ENCODE peak calls at places on chromosomes 7 and 10, in ten cellular contexts. One of them, this sample, is unnamed. For H3K4me1, the result is how much of the 10 kb centered on the place peaks cover.

GRCh38 chr7:73429218-73429617 is 4.4 kb upstream of the FZD9 start:
- DNase-seq in PC-3: no peak
- DNase-seq in Peyer's patch: no peak
- DNase-seq in PC-9: no peak
- DNase-seq in A549: no peak
- DNase-seq in ovary: no peak
- DNase-seq in gastrocnemius medialis: no peak
- DNase-seq in IMR-90: peak
- DNase-seq in right lobe of liver: no peak
- DNase-seq in right atrium auricular region: no peak
- DNase-seq in this sample: no peak

GRCh38 chr7:101628522-101628921 is 574 bp downstream of the MYL10 start:
- DNase-seq in PC-3: no peak
- DNase-seq in Peyer's patch: no peak
- DNase-seq in PC-9: no peak
- DNase-seq in A549: no peak
- DNase-seq in ovary: no peak
- DNase-seq in gastrocnemius medialis: no peak
- DNase-seq in IMR-90: no peak
- DNase-seq in right lobe of liver: no peak
- DNase-seq in right atrium auricular region: no peak
- DNase-seq in this sample: no peak

GRCh38 chr7:75943864-75944263 is 28.9 kb downstream of the POR start:
- DNase-seq in PC-3: peak
- DNase-seq in Peyer's patch: peak
- DNase-seq in PC-9: peak
- DNase-seq in A549: peak
- DNase-seq in ovary: no peak
- DNase-seq in gastrocnemius medialis: no peak
- DNase-seq in IMR-90: peak
- DNase-seq in right lobe of liver: no peak
- DNase-seq in right atrium auricular region: no peak
- DNase-seq in this sample: peak

GRCh38 chr7:30327813-30328212 is 43.4 kb downstream of the ZNRF2 start:
- DNase-seq in PC-3: peak
- DNase-seq in Peyer's patch: no peak
- DNase-seq in PC-9: no peak
- DNase-seq in A549: no peak
- DNase-seq in ovary: no peak
- DNase-seq in gastrocnemius medialis: no peak
- DNase-seq in IMR-90: peak
- DNase-seq in right lobe of liver: no peak
- DNase-seq in right atrium auricular region: no peak
- DNase-seq in this sample: no peak

GRCh38 chr10:70233109-70233938 is at the start of gene PPA1:
- DNase-seq in PC-3: peak
- DNase-seq in Peyer's patch: peak
- DNase-seq in PC-9: peak
- DNase-seq in A549: peak
- DNase-seq in ovary: peak
- DNase-seq in gastrocnemius medialis: peak
- DNase-seq in IMR-90: peak
- DNase-seq in right lobe of liver: peak
- DNase-seq in right atrium auricular region: peak
- DNase-seq in this sample: peak

GRCh38 chr10:71755179-71755879 is 18.0 kb downstream of the VSIR start:
- DNase-seq in PC-3: no peak
- DNase-seq in Peyer's patch: no peak
- DNase-seq in PC-9: no peak
- DNase-seq in A549: no peak
- DNase-seq in ovary: peak
- DNase-seq in gastrocnemius medialis: no peak
- DNase-seq in IMR-90: no peak
- DNase-seq in right lobe of liver: no peak
- DNase-seq in right atrium auricular region: no peak
- DNase-seq in this sample: no peak

GRCh38 chr10:97096327-97097153 is 89.2 kb downstream of the SLIT1 start:
- DNase-seq in PC-3: no peak
- DNase-seq in Peyer's patch: no peak
- DNase-seq in PC-9: no peak
- DNase-seq in A549: no peak
- DNase-seq in ovary: peak
- DNase-seq in gastrocnemius medialis: no peak
- DNase-seq in IMR-90: no peak
- DNase-seq in right lobe of liver: no peak
- DNase-seq in right atrium auricular region: peak
- DNase-seq in this sample: no peak

GRCh38 chr10:90289037-90289436 is 568.8 kb downstream of the HTR7 start:
- DNase-seq in PC-3: peak
- DNase-seq in Peyer's patch: no peak
- DNase-seq in PC-9: no peak
- DNase-seq in A549: no peak
- DNase-seq in ovary: no peak
- DNase-seq in gastrocnemius medialis: no peak
- DNase-seq in IMR-90: peak
- DNase-seq in right lobe of liver: no peak
- DNase-seq in right atrium auricular region: no peak
- DNase-seq in this sample: no peak

GRCh38 chr10:116470768-116471415 is 43.2 kb downstream of the PNLIPRP3 start:
- DNase-seq in PC-3: peak
- DNase-seq in Peyer's patch: no peak
- DNase-seq in PC-9: peak
- DNase-seq in A549: peak
- DNase-seq in ovary: no peak
- DNase-seq in gastrocnemius medialis: no peak
- DNase-seq in IMR-90: no peak
- DNase-seq in right lobe of liver: no peak
- DNase-seq in right atrium auricular region: no peak
- DNase-seq in this sample: no peak

GRCh38 chr10:104328916-104329710 is 9.2 kb downstream of the ITPRIP start:
- DNase-seq in PC-3: peak
- DNase-seq in Peyer's patch: no peak
- DNase-seq in PC-9: peak
- DNase-seq in A549: peak
- DNase-seq in ovary: peak
- DNase-seq in gastrocnemius medialis: peak
- DNase-seq in IMR-90: peak
- DNase-seq in right lobe of liver: no peak
- DNase-seq in right atrium auricular region: no peak
- DNase-seq in this sample: peak

GRCh38 chr7:133602291-133602690 is 349.4 kb downstream of the EXOC4 start:
- DNase-seq in PC-3: peak
- DNase-seq in Peyer's patch: no peak
- DNase-seq in PC-9: no peak
- DNase-seq in A549: no peak
- DNase-seq in ovary: no peak
- DNase-seq in gastrocnemius medialis: no peak
- DNase-seq in IMR-90: peak
- DNase-seq in right lobe of liver: no peak
- DNase-seq in right atrium auricular region: no peak
- DNase-seq in this sample: no peak

DNA sequence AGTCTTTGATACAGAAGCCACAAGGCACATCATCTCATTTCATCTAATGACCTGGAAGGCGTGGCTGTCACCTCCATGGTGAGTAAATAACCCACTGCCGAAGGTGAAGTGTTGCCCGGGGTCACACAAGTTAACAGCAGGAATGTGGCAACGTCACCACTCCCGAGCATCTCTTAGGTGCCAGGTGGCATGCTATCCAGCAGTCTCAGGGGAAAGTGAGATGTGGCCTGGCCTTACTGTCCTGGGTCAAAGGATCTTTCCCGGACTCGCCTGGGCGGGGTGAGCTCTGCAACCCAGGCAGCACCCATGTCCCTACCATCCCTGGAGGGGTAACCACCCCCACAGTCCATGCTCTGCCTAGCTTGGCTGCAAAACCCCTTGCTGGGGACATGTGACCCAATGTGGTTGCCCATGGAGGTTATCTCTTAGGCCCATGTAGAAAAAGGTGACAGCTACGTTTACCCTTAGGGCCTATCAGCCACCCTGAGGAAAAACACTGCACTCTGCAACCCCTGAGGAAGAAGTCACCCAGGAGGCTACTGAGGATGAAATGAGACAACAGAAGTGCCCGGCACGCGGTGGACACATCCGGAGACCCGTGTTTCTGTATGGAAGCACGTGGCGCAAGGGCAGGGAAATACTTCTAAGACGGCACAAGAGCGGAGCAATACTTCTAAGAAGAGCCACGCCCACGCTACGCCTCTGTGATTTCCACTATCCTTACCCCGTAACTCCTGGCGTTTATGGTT is 52.0 kb downstream of the BAIAP2L1 start:
- DNase-seq in PC-3: no peak
- DNase-seq in Peyer's patch: peak
- DNase-seq in PC-9: peak
- DNase-seq in A549: peak
- DNase-seq in ovary: no peak
- DNase-seq in gastrocnemius medialis: no peak
- DNase-seq in IMR-90: no peak
- DNase-seq in right lobe of liver: peak
- DNase-seq in right atrium auricular region: no peak
- DNase-seq in this sample: no peak
- H3K27ac ChIP-seq in PC-3: no peak
- H3K27ac ChIP-seq in Peyer's patch: no peak
- H3K27ac ChIP-seq in PC-9: peak
- H3K27ac ChIP-seq in A549: peak
- H3K27ac ChIP-seq in ovary: no peak
- H3K27ac ChIP-seq in gastrocnemius medialis: no peak
- H3K27ac ChIP-seq in IMR-90: no peak
- H3K27ac ChIP-seq in right lobe of liver: no peak
- H3K27ac ChIP-seq in right atrium auricular region: no peak
- H3K27ac ChIP-seq in this sample: no peak

DNA sequence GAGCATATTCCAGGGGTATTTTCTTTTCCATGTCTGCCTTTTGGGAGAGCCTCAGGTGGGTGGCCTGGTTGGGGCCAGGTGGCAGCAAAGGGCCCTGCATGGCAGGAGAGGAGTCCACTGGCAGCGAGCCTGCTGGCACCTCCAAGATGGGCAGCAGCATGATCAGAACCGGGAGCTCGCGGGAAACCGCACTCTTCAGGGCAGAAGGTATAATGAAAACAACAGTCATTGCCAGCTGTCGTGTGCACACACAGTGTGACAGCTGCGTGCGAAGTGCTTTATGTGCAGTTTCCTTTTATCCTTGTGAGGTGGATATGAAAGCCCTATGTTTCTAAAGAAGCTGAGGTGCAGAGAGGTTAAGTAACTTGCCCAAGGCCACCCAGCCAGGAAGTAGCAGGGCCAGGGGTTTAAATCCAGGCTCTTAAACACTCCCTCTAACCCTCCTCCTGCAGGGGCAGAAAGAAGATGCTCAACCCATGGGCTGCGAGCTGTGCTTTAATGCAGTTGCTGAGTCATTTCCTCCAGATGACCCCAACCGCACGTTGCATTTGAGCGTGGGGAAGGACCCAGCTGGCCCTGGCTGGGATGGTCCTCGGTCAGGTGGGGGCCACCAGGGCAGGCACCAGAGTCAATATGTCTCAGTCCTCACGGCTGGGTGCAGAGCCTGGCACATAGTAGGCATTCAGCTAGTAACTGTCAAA is 128.5 kb downstream of the OAT start:
- DNase-seq in PC-3: no peak
- DNase-seq in Peyer's patch: peak
- DNase-seq in PC-9: no peak
- DNase-seq in A549: no peak
- DNase-seq in ovary: no peak
- DNase-seq in gastrocnemius medialis: no peak
- DNase-seq in IMR-90: peak
- DNase-seq in right lobe of liver: peak
- DNase-seq in right atrium auricular region: peak
- DNase-seq in this sample: no peak
- TF ChIP-seq CTCF in PC-3: no peak
- TF ChIP-seq CTCF in Peyer's patch: no peak
- TF ChIP-seq CTCF in PC-9: no peak
- TF ChIP-seq CTCF in A549: no peak
- TF ChIP-seq CTCF in ovary: no peak
- TF ChIP-seq CTCF in gastrocnemius medialis: no peak
- TF ChIP-seq CTCF in IMR-90: no peak
- TF ChIP-seq CTCF in right lobe of liver: no peak
- TF ChIP-seq CTCF in right atrium auricular region: no peak
- TF ChIP-seq CTCF in this sample: no peak

DNA sequence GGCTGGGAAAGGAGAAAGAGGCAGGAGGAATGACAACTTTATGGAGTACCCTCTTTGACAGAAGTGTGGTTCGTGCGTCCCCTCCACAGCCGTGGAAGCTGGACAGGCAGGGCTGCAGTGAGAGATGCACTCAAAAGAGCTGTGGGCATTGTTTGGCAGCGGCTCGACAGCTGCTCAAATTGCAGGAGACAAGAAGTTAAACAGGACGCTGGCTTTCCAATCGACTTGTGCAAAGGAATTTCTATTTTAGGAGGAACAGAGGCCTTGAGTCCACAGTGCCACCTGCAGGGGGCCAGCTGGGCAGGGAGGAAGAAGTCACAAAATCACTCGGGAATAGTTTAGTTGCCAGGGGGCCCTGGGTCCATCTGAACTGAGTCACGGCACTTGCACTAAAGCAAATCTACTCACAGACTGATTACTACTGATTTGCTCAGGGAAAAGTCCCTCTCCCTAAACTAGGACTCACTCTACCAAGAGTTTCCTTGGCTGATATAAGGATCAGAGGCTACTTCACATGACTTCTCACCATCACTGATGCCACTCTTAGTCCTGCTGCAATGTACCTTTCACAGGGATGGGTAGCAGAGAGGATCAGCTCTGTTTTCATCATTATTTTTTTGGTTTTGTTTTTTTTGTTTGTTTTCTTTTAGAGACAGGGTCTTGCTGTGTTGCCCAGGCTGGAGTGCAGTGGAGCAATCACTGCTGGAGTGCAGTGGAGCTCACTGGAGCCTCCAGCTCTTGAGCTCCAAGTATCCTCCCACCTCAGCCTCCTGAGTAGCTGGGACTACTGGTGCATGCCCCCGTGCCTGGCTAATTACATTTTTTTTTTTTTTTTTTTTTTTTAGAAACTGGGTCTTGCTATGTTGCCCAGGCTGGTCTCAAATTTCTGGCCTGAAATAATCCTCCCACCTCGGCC is 200.8 kb downstream of the JCAD start:
- DNase-seq in PC-3: peak
- DNase-seq in Peyer's patch: no peak
- DNase-seq in PC-9: peak
- DNase-seq in A549: peak
- DNase-seq in ovary: peak
- DNase-seq in gastrocnemius medialis: peak
- DNase-seq in IMR-90: peak
- DNase-seq in right lobe of liver: peak
- DNase-seq in right atrium auricular region: peak
- DNase-seq in this sample: peak
- H3K4me1 ChIP-seq in PC-3: under half
- H3K4me1 ChIP-seq in Peyer's patch: under half
- H3K4me1 ChIP-seq in PC-9: under half
- H3K4me1 ChIP-seq in A549: under half
- H3K4me1 ChIP-seq in ovary: under half
- H3K4me1 ChIP-seq in gastrocnemius medialis: half or more
- H3K4me1 ChIP-seq in IMR-90: under half
- H3K4me1 ChIP-seq in right lobe of liver: under half
- H3K4me1 ChIP-seq in right atrium auricular region: under half
- H3K4me1 ChIP-seq in this sample: half or more

DNA sequence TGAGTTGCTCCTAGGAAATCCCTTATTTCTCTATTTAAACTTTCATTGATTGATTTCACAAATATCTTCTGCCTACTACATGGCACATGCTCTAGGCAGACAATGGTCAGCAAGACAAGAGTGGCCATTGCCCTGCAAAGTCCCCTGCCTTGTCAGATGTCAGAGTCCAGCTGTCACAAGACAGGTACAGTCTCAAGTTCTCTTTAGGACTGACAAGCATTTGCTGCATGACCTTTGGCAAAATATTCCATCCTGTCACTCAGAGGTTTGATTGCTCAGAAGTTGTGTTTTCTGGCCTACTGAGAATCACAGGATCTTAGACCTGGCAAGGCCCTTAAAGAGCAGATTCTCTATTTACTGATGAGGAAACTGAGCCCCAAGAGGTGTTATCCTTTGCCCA is 322.3 kb upstream of the NFE2L3 start:
- DNase-seq in PC-3: no peak
- DNase-seq in Peyer's patch: no peak
- DNase-seq in PC-9: no peak
- DNase-seq in A549: no peak
- DNase-seq in ovary: no peak
- DNase-seq in gastrocnemius medialis: peak
- DNase-seq in IMR-90: no peak
- DNase-seq in right lobe of liver: no peak
- DNase-seq in right atrium auricular region: no peak
- DNase-seq in this sample: no peak
- H3K27ac ChIP-seq in PC-3: no peak
- H3K27ac ChIP-seq in Peyer's patch: no peak
- H3K27ac ChIP-seq in PC-9: no peak
- H3K27ac ChIP-seq in A549: no peak
- H3K27ac ChIP-seq in ovary: no peak
- H3K27ac ChIP-seq in gastrocnemius medialis: peak
- H3K27ac ChIP-seq in IMR-90: no peak
- H3K27ac ChIP-seq in right lobe of liver: no peak
- H3K27ac ChIP-seq in right atrium auricular region: no peak
- H3K27ac ChIP-seq in this sample: no peak